ENCODE peak calls at places on chromosomes 2 and 18, in four cellular contexts. Y is heart left ventricle, P is mesendoderm, Z is RWPE1. H is an unnamed sample.

GRCh38 chr2:202530038-202530437 is 104.7 kb upstream of the FAM117B start:
- DNase-seq in Y (no peak), P (no peak), Z (no peak), H (no peak)

GRCh38 chr2:239824051-239824694 is 201.0 kb downstream of the NDUFA10 start:
- DNase-seq in Y (no peak), P (peak), Z (peak), H (no peak)

GRCh38 chr18:4412286-4412685 is 42.8 kb downstream of the DLGAP1 start:
- DNase-seq in Y (no peak), P (peak), Z (no peak), H (no peak)

GRCh38 chr2:12493031-12493513 is 223.7 kb upstream of the TRIB2 start:
- DNase-seq in Y (peak), P (peak), Z (peak), H (no peak)

GRCh38 chr18:27382477-27383216 is 197.5 kb upstream of the CHST9 start:
- DNase-seq in Y (no peak), P (no peak), Z (no peak), H (no peak)

GRCh38 chr2:200405599-200406298 is 99.3 kb downstream of the SPATS2L start:
- DNase-seq in Y (no peak), P (peak), Z (peak), H (no peak)

GRCh38 chr2:240523451-240524281 is 34.1 kb downstream of the ANKMY1 start:
- DNase-seq in Y (no peak), P (no peak), Z (no peak), H (peak)

GRCh38 chr2:172928754-172929153 is 146.9 kb upstream of the MAP3K20 start:
- DNase-seq in Y (no peak), P (no peak), Z (no peak), H (no peak)

GRCh38 chr2:29336741-29337340 is 221.6 kb downstream of the CLIP4 start:
- DNase-seq in Y (no peak), P (no peak), Z (no peak), H (no peak)

GRCh38 chr18:23281626-23282436 is 146.5 kb downstream of the CABLES1 start:
- DNase-seq in Y (no peak), P (peak), Z (peak), H (no peak)
- H3K27ac ChIP-seq in Y (no peak), P (no peak), Z (peak), H (peak)

GRCh38 chr2:27707462-27708256 is 44.0 kb downstream of the SLC4A1AP start:
- DNase-seq in Y (no peak), P (no peak), Z (no peak), H (peak)
- H3K27ac ChIP-seq in Y (peak), P (no peak), Z (peak), H (peak)

GRCh38 chr18:23280844-23281243 is 145.6 kb downstream of the CABLES1 start:
- DNase-seq in Y (no peak), P (no peak), Z (no peak), H (no peak)

GRCh38 chr18:23283933-23284430 is 148.7 kb downstream of the CABLES1 start:
- DNase-seq in Y (no peak), P (peak), Z (peak), H (no peak)

GRCh38 chr18:23279931-23280330 is 144.6 kb downstream of the CABLES1 start:
- DNase-seq in Y (no peak), P (no peak), Z (no peak), H (no peak)

GRCh38 chr18:23282437-23282781 is 147.1 kb downstream of the CABLES1 start:
- DNase-seq in Y (no peak), P (no peak), Z (no peak), H (no peak)

DNA sequence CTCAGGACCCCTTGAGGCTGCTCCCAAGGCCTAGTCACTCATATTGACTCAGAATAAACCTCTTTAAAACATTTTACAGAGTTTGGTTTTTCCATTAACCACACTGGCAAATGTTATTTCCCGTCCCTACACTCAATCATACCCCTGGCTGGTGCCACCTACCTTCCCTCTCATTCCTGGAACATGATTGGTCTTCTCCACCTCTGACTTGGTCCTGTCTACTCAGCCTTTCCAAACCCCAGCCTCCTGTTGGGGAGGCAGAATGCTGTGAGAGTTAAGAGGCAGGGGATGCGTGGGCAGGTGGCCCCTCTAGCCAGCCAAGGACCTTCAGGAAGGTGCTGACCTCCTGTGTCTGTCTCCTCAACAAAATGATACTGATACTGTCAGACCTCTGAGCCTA is 149.3 kb downstream of the CABLES1 start:
- DNase-seq in Y (no peak), P (peak), Z (no peak), H (no peak)
- H3K27ac ChIP-seq in Y (no peak), P (peak), Z (no peak), H (no peak)

DNA sequence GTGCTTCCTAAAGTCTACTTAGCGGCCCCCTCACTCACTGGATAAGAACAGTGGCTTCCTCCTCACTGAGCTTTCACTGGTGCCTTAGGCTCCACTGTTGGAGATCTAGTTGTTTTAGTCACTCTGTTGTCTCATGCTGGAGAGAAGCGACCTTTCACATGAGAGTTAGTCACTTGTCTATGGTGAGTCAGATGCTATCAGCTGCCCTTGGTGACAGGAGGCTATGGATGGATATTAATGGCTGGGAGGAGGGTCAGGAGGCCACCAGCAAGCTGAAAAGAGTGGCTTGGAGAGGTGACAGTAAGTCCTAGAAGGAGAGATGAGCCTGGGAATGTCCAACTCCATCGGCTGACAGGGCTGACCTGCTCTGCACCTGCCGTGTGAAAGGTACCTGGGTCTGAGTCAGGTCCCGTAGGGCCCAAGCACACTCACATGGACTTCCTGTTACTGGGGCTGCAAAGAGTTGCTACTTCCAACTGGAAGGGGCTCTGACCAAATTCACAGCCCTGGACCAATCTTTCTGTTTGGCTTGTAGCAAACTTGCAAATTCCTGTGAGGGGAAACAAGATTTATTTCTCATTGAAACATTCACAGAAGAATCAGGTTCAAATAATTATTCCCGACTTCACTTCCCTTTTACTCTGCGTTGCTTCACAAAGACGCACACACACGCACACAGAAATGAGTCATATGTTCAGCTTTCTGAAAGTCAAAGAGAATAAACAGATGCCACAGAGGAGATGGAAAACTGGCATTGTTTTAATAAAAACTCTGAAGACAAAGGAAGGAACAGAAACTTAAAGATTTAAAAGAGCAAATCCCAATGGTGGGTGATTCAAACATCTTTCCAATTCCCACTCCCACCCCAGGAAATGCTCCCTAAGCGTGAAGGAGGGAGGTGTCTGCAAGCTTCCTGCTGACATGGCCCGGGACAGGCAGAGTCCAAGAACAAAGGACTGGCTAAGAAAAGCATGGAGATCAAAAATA is 203.5 kb upstream of the TWIST2 start:
- DNase-seq in Y (no peak), P (no peak), Z (peak), H (no peak)
- H3K27ac ChIP-seq in Y (peak), P (no peak), Z (no peak), H (peak)

GRCh38 chr2:85784474-85784986 is 30.7 kb downstream of the ATOH8 start:
- DNase-seq in Y (no peak), P (no peak), Z (no peak), H (no peak)
- H3K27ac ChIP-seq in Y (peak), P (no peak), Z (no peak), H (peak)

DNA sequence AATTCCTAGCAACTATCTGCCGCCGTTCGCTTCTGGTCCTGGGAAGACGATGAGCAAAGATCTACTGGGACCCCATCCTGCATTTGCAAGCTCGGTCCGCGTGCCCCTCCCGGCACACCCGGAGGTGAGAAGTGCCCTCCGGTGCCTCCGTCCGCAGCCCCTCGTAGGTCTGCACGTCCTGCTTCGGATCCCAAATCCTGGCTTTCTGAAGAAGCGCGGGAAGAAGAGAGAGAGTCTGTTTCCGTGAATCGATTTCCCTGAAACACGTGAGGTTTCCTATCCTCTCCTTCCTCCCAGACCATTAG is 5.0 kb upstream of the OSR1 start:
- DNase-seq in Y (no peak), P (no peak), Z (no peak), H (no peak)
- H3K27ac ChIP-seq in Y (no peak), P (no peak), Z (peak), H (peak)

H was measured in ascending aorta.